ENCODE peak calls at places on chromosomes 11 and 22, in seven cellular contexts. N, D, M, K, U, P and W are unnamed samples.

GRCh38 chr22:26553056-26553752 is 36.7 kb downstream of the TPST2 start:
- DNase-seq in N (no peak), D (no peak), M (peak), K (no peak), U (peak), P (no peak), W (no peak)

GRCh38 chr11:64268687-64269379 is 15.6 kb downstream of the BAD start:
- DNase-seq in N (peak), D (no peak), M (peak), K (peak), U (peak), P (peak), W (peak)

GRCh38 chr11:88312665-88313064 is 24.9 kb downstream of the CTSC start:
- DNase-seq in N (no peak), D (no peak), M (no peak), K (no peak), U (no peak), P (no peak), W (no peak)

GRCh38 chr22:46465793-46466192 is 71.6 kb downstream of the CELSR1 start:
- DNase-seq in N (no peak), D (no peak), M (no peak), K (no peak), U (no peak), P (no peak), W (no peak)

GRCh38 chr22:37985050-37985585 is 763 bp upstream of the SOX10 start:
- DNase-seq in N (no peak), D (no peak), M (no peak), K (no peak), U (no peak), P (no peak), W (no peak)

GRCh38 chr22:24230911-24231656 is 13.8 kb downstream of the GGT5 start:
- DNase-seq in N (peak), D (peak), M (no peak), K (no peak), U (no peak), P (peak), W (no peak)

GRCh38 chr11:88353835-88354496 is 16.4 kb upstream of the CTSC start:
- DNase-seq in N (no peak), D (no peak), M (no peak), K (no peak), U (no peak), P (no peak), W (no peak)

GRCh38 chr11:11514246-11514645 is 107.6 kb downstream of the GALNT18 start:
- DNase-seq in N (no peak), D (no peak), M (no peak), K (no peak), U (no peak), P (no peak), W (no peak)

GRCh38 chr11:32259641-32260081 is 168.8 kb downstream of the RCN1 start:
- DNase-seq in N (peak), D (peak), M (peak), K (peak), U (peak), P (no peak), W (peak)

GRCh38 chr11:108199446-108200321 is 22.8 kb downstream of the NPAT start:
- DNase-seq in N (no peak), D (no peak), M (no peak), K (no peak), U (peak), P (no peak), W (no peak)

GRCh38 chr11:15590131-15590530 is 475.4 kb downstream of the INSC start:
- DNase-seq in N (no peak), D (no peak), M (no peak), K (peak), U (no peak), P (no peak), W (no peak)

GRCh38 chr11:98835336-98835735 is 185.4 kb upstream of the CNTN5 start:
- DNase-seq in N (no peak), D (peak), M (no peak), K (no peak), U (no peak), P (no peak), W (no peak)

GRCh38 chr11:58135171-58135570 is 9.8 kb upstream of the OR9I1 start:
- DNase-seq in N (no peak), D (no peak), M (no peak), K (no peak), U (no peak), P (no peak), W (no peak)

GRCh38 chr22:38424525-38425080 is 30.4 kb downstream of the KCNJ4 start:
- DNase-seq in N (no peak), D (no peak), M (no peak), K (no peak), U (no peak), P (no peak), W (no peak)

GRCh38 chr11:60917267-60917666 is 3.3 kb downstream of the TMEM109 start:
- DNase-seq in N (no peak), D (no peak), M (no peak), K (no peak), U (peak), P (no peak), W (no peak)

GRCh38 chr11:2540521-2541320 is 95.9 kb downstream of the KCNQ1 start:
- DNase-seq in N (peak), D (no peak), M (no peak), K (no peak), U (no peak), P (peak), W (no peak)